ENCODE peak calls at places on chromosomes 5 and 9, in seven cellular contexts. M, J, L, S, B, V and R are unnamed samples.

GRCh38 chr5:93378073-93378472 is 202.9 kb downstream of the NR2F1-AS1 start:
- DNase-seq in J (no peak), V (no peak), B (no peak), S (no peak), L (no peak), M (peak; percentile 88), R (no peak)

GRCh38 chr9:116499986-116500871 is 186.9 kb upstream of the TRIM32 start:
- DNase-seq in L (no peak), V (peak; percentile 89), M (peak; percentile 74), B (peak; percentile 80), S (no peak), J (no peak), R (no peak)

GRCh38 chr9:97500263-97500662 is 1.2 kb upstream of the TMOD1 start:
- DNase-seq in B (no peak), M (no peak), S (no peak), J (no peak), V (no peak), L (no peak), R (no peak)

GRCh38 chr5:179228341-179229121 is 116.7 kb downstream of the ADAMTS2 start:
- DNase-seq in M (peak; percentile 5), L (no peak), J (no peak), S (no peak), B (peak; percentile 49), V (no peak), R (no peak)

GRCh38 chr9:20594521-20594920 is 27.8 kb downstream of the MLLT3 start:
- DNase-seq in B (no peak), J (no peak), S (no peak), L (no peak), M (peak; percentile 37), V (no peak), R (no peak)

GRCh38 chr9:35617548-35617947 is 665 bp downstream of the CD72 start:
- DNase-seq in S (no peak), V (no peak), L (no peak), J (no peak), M (no peak), B (no peak), R (no peak)

GRCh38 chr9:131799177-131799823 is 59.4 kb upstream of the RAPGEF1 start:
- DNase-seq in V (peak; percentile 58), M (peak; percentile 32), S (peak; percentile 54), B (peak; percentile 92), L (peak; percentile 35), J (no peak), R (peak; percentile 47)

GRCh38 chr5:35956429-35956828 is 18.0 kb upstream of the CAPSL start:
- DNase-seq in S (no peak), L (no peak), V (no peak), J (no peak), M (no peak), B (no peak), R (no peak)

GRCh38 chr5:180358694-180359093 is 5.6 kb upstream of the GFPT2 start:
- DNase-seq in L (no peak), V (no peak), S (no peak), M (no peak), B (no peak), J (no peak), R (no peak)

GRCh38 chr5:145752947-145753346 is 82.2 kb downstream of the PRELID2 start:
- DNase-seq in S (no peak), L (peak; percentile 76), B (peak; percentile 23), J (no peak), V (peak; percentile 49), M (peak; percentile 65), R (no peak)

GRCh38 chr9:131732636-131733340 is 7.1 kb downstream of the RAPGEF1 start:
- DNase-seq in M (no peak), V (no peak), J (no peak), S (peak; percentile 42), L (no peak), B (no peak), R (no peak)

GRCh38 chr9:38067892-38068615 is 973 bp downstream of the SHB start:
- DNase-seq in S (no peak), J (no peak), V (no peak), L (no peak), B (peak; percentile 62), M (no peak), R (no peak)

GRCh38 chr5:172117977-172118701 is 69.9 kb downstream of the STK10 start:
- DNase-seq in J (peak; percentile 49), B (no peak), S (no peak), V (no peak), L (no peak), M (no peak), R (no peak)

GRCh38 chr5:111072949-111073682 is 1.6 kb downstream of the TSLP start:
- DNase-seq in S (peak; percentile 65), V (peak; percentile 85), J (peak; percentile 81), B (peak; percentile 74), L (no peak), M (peak; percentile 29), R (peak; percentile 28)

GRCh38 chr9:75906531-75906930 is 16.1 kb downstream of the PCSK5 start:
- DNase-seq in J (no peak), V (no peak), B (no peak), S (no peak), M (no peak), L (no peak), R (no peak)

GRCh38 chr9:75907329-75907728 is 16.9 kb downstream of the PCSK5 start:
- DNase-seq in V (no peak), B (no peak), M (peak; percentile 72), J (no peak), L (peak; percentile 29), S (peak; percentile 52), R (no peak)

GRCh38 chr9:75909776-75910175 is 19.3 kb downstream of the PCSK5 start:
- DNase-seq in S (peak; percentile 70), J (no peak), V (no peak), B (no peak), M (peak; percentile 16), L (no peak), R (no peak)

GRCh38 chr9:75910716-75911115 is 20.2 kb downstream of the PCSK5 start:
- DNase-seq in L (no peak), J (no peak), V (no peak), M (no peak), S (no peak), B (no peak), R (no peak)

GRCh38 chr9:75907863-75908262 is 17.4 kb downstream of the PCSK5 start:
- DNase-seq in M (no peak), B (no peak), V (no peak), L (no peak), S (peak; percentile 25), J (no peak), R (no peak)
- H3K27ac ChIP-seq in M (no peak overlapping the region), B (no peak overlapping the region), V (no peak overlapping the region), L (no peak overlapping the region), S (peak overlapping the region; percentile 38), J (no peak overlapping the region), R (no peak overlapping the region)

GRCh38 chr5:133994297-133994989 is 10.3 kb downstream of the VDAC1 start:
- DNase-seq in M (no peak), L (no peak), J (no peak), V (no peak), S (no peak), B (peak; percentile 16), R (no peak)

GRCh38 chr5:133996683-133997252 is 8.0 kb downstream of the VDAC1 start:
- DNase-seq in M (no peak), B (peak; percentile 52), J (no peak), S (no peak), V (no peak), L (no peak), R (no peak)

GRCh38 chr5:133995903-133996563 is 8.7 kb downstream of the VDAC1 start:
- DNase-seq in M (no peak), J (no peak), V (no peak), L (no peak), B (no peak), S (peak; percentile 59), R (no peak)

GRCh38 chr5:133994990-133995333 is 9.8 kb downstream of the VDAC1 start:
- DNase-seq in V (no peak), J (no peak), L (no peak), M (no peak), S (no peak), B (no peak), R (no peak)

GRCh38 chr5:133995341-133995740 is 9.4 kb downstream of the VDAC1 start:
- DNase-seq in V (no peak), J (no peak), S (peak; percentile 43), B (no peak), L (no peak), M (peak; percentile 21), R (no peak)
- H3K4me1 ChIP-seq in V (peaks cover 47% of the 10 kb centered on the region), J (peaks cover 93% of the 10 kb centered on the region), S (peaks cover 19% of the 10 kb centered on the region), B (peaks cover 21% of the 10 kb centered on the region), L (peaks cover 34% of the 10 kb centered on the region), M (peaks cover 18% of the 10 kb centered on the region), R (peaks cover 90% of the 10 kb centered on the region)

DNA sequence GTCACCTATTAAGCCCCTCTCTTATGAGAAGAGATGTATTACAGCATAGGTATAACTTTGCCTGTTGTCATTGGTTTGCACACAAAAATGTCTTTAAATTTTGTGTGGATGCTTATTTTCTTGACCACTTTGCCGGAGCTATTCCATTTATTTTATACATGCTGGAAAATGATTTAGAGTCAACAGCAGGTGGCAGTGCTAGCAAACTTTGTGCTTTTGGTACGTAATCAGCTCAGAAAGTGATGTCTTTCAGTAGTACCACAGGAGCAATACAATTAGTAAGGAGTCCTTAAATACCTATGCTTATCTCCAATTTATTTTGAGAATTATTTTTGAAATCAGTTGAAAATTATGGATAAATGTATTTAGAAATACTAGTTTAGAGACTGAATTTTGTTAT is 19.8 kb upstream of the NUDT12 start:
- DNase-seq in V (peak; percentile 71), B (peak; percentile 72), M (peak; percentile 52), S (peak; percentile 44), L (peak; percentile 65), J (no peak), R (no peak)
- TF ChIP-seq CTCF in V (peak; percentile 69), B (peak; percentile 81), M (peak; percentile 63), S (peak; percentile 20), L (peak; percentile 25), J (peak; percentile 35), R (peak; percentile 24)

GRCh38 chr9:16689352-16689938 is 181.0 kb downstream of the BNC2 start:
- DNase-seq in L (peak; percentile 83), B (no peak), S (peak; percentile 84), V (no peak), J (no peak), M (peak; percentile 55), R (peak; percentile 30)

GRCh38 chr9:16690628-16691027 is 179.8 kb downstream of the BNC2 start:
- DNase-seq in J (no peak), V (no peak), L (no peak), S (no peak), B (no peak), M (no peak), R (no peak)

GRCh38 chr9:16688814-16689213 is 181.7 kb downstream of the BNC2 start:
- DNase-seq in V (no peak), S (no peak), M (no peak), J (no peak), L (peak; percentile 78), B (no peak), R (no peak)

DNA sequence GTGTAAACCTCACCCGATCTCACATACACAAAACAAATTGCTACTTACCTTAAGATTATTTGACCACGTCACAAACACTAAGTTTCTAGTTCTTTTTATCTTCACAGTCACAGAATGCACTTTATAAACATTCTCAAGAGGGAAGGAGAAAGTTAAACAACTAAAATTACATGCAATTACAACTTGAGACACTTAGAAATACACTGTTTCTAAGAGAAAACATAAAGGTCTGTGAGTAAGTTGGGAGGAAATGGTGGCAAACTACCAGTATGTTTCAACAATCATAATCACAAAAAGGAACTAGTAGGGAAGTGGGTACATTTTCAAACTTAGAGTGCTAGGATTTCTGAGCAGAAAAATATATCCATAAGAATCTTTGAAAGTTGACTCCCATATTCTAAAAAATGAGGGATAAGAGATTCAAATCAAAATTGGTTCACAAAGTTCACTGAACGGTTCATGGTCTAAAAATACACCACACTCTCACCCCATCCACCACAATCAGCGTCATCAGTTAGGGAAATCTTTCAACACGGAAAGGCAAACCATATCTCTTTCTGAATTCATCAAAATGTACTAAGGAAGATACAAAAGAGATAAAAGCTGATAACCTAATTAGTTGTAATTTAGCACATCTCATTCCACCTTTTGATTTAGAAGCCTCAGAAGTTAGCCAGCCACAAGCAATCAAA is 182.6 kb downstream of the BNC2 start:
- DNase-seq in L (peak; percentile 52), M (peak; percentile 43), V (no peak), S (no peak), B (no peak), J (no peak), R (no peak)
- H3K27ac ChIP-seq in L (no peak overlapping the region), M (peak overlapping the region; percentile 27), V (no peak overlapping the region), S (no peak overlapping the region), B (no peak overlapping the region), J (no peak overlapping the region), R (no peak overlapping the region)